ENCODE peak calls at places on chromosomes 7 and 10, in five cellular contexts. J is cardiac muscle cell; U is A549; I is prostate gland; L is CD8-positive, alpha-beta memory T cell. P is an unnamed sample.

GRCh38 chr10:95243318-95243617 is 47.5 kb downstream of the PDLIM1 start:
- DNase-seq in L (no peak), J (no peak), I (no peak), U (no peak), P (no peak)

GRCh38 chr7:99275496-99275895 is 2.9 kb downstream of the MYH16 start:
- DNase-seq in L (no peak), J (no peak), I (no peak), U (no peak), P (no peak)

GRCh38 chr10:92572362-92573090 is 1.4 kb downstream of the IDE start:
- DNase-seq in L (no peak), I (no peak), U (no peak), J (no peak), P (no peak)

GRCh38 chr7:103680161-103681144 is 234.4 kb upstream of the SLC26A5 start:
- DNase-seq in I (no peak), L (no peak), J (peak), U (no peak), P (no peak)

GRCh38 chr10:133279266-133279960 is 2.7 kb upstream of the ADAM8 start:
- DNase-seq in I (no peak), L (no peak), U (no peak), J (no peak), P (no peak)

GRCh38 chr7:105578496-105578895 is 2.8 kb downstream of the EFCAB10 start:
- DNase-seq in L (no peak), I (no peak), U (no peak), J (no peak), P (no peak)

GRCh38 chr10:43939939-43940810 is 291.5 kb upstream of the ZNF32 start:
- DNase-seq in L (no peak), U (no peak), J (no peak), I (peak), P (no peak)

GRCh38 chr7:150322114-150322832 is 882 bp upstream of the LRRC61 start:
- DNase-seq in L (no peak), U (no peak), I (no peak), J (no peak), P (no peak)

GRCh38 chr10:71816421-71816851 is 34.6 kb downstream of the PSAP start:
- DNase-seq in L (no peak), I (no peak), J (no peak), U (no peak), P (no peak)

GRCh38 chr10:113665806-113666354 is 2.0 kb upstream of the NRAP start:
- DNase-seq in L (no peak), U (peak), I (peak), J (no peak), P (peak)

GRCh38 chr7:150515752-150516151 is 1.1 kb downstream of the GIMAP7 start:
- DNase-seq in U (no peak), I (no peak), L (no peak), J (no peak), P (no peak)

GRCh38 chr7:37698782-37699181 is 15.2 kb downstream of the GPR141 start:
- DNase-seq in L (no peak), U (no peak), J (no peak), I (no peak), P (no peak)

GRCh38 chr7:116547347-116547746 is 22.5 kb downstream of the CAV1 start:
- DNase-seq in L (no peak), J (no peak), I (no peak), U (no peak), P (no peak)

GRCh38 chr7:22996470-22996869 is 17.5 kb downstream of the HYCC1 start:
- DNase-seq in L (no peak), U (no peak), J (no peak), I (no peak), P (no peak)

GRCh38 chr10:97255512-97256293 is 36.7 kb downstream of the ARHGAP19 start:
- DNase-seq in U (no peak), J (no peak), L (no peak), I (no peak), P (no peak)

GRCh38 chr7:134184767-134185166 is 57.6 kb downstream of the LRGUK start:
- DNase-seq in L (no peak), U (no peak), I (no peak), J (no peak), P (peak)

GRCh38 chr10:128097783-128098182 is 28.4 kb downstream of the MKI67 start:
- DNase-seq in I (no peak), U (no peak), L (no peak), J (no peak), P (no peak)

GRCh38 chr7:25384820-25385560 is 156.7 kb upstream of the NPVF start:
- DNase-seq in U (no peak), I (no peak), L (no peak), J (no peak), P (no peak)

GRCh38 chr7:98808751-98809460 is 60.9 kb downstream of the TMEM130 start:
- DNase-seq in J (no peak), L (no peak), U (no peak), I (no peak), P (no peak)

GRCh38 chr10:113226404-113226803 is 276.4 kb downstream of the TCF7L2 start:
- DNase-seq in I (no peak), J (no peak), U (no peak), L (no peak), P (no peak)

GRCh38 chr7:46859963-46860475 is 721.9 kb downstream of the TNS3 start:
- DNase-seq in L (no peak), J (no peak), U (no peak), I (no peak), P (no peak)

GRCh38 chr10:4485611-4486010 is 340.4 kb upstream of the AKR1E2 start:
- DNase-seq in U (no peak), L (no peak), J (no peak), I (no peak), P (no peak)

GRCh38 chr10:33336606-33337334 is 2.3 kb upstream of the NRP1 start:
- DNase-seq in I (peak), J (peak), L (no peak), U (peak), P (no peak)

GRCh38 chr10:8035641-8036520 is 18.6 kb upstream of the GATA3 start:
- DNase-seq in I (no peak), L (no peak), U (no peak), J (peak), P (no peak)

GRCh38 chr10:8034666-8035640 is 19.5 kb upstream of the GATA3 start:
- DNase-seq in U (no peak), I (no peak), L (no peak), J (peak), P (no peak)

GRCh38 chr10:8032558-8032957 is 21.9 kb upstream of the GATA3 start:
- DNase-seq in J (no peak), L (no peak), U (no peak), I (no peak), P (no peak)

GRCh38 chr10:8036521-8037198 is 17.8 kb upstream of the GATA3 start:
- DNase-seq in I (no peak), L (no peak), J (no peak), U (no peak), P (no peak)

DNA sequence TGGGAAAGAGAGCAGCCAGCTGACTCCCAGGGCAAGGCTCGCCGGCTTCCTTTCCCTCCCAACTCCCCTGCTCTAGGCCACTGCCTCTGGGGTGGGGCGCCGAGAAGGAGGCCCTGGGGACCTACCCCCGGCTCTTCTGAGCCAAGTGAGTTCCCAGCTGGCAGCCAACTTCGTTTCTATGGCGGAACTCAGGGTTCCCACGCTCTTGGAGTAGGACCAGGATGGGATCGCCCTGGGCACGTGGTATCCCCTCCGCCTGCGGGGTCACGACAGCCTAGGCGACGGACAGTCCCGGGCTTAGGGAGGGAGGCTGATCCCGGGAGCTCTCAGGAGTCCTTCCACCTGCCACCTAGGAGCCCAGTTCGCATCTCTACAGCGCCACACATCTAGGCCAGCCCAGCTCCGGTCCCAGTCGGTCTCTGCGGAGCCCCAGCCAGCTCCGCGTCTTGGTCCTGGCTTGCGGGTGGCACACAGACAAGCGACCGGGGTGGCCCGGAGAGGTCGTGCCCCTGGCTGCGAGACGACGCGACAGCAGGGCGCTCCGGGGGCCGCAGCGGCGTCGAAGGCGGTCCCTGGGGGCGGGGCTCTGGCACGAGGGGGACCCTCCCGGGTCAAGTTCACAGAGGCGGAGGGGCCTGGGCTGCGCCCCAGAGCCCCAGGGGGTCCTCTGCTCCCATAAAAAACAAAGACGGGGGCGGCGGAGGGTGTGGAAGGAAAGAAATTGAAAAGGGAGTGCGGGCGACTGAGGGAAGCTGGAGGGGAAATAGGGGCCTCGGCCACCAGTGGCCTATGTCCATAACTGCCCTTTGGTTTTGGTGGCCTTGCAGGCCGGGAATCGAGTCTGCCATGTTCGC is 20.4 kb upstream of the GATA3 start:
- DNase-seq in U (no peak), I (no peak), L (no peak), J (peak), P (no peak)
- H3K27ac ChIP-seq in U (no peak), I (no peak), L (no peak), J (no peak), P (no peak)

DNA sequence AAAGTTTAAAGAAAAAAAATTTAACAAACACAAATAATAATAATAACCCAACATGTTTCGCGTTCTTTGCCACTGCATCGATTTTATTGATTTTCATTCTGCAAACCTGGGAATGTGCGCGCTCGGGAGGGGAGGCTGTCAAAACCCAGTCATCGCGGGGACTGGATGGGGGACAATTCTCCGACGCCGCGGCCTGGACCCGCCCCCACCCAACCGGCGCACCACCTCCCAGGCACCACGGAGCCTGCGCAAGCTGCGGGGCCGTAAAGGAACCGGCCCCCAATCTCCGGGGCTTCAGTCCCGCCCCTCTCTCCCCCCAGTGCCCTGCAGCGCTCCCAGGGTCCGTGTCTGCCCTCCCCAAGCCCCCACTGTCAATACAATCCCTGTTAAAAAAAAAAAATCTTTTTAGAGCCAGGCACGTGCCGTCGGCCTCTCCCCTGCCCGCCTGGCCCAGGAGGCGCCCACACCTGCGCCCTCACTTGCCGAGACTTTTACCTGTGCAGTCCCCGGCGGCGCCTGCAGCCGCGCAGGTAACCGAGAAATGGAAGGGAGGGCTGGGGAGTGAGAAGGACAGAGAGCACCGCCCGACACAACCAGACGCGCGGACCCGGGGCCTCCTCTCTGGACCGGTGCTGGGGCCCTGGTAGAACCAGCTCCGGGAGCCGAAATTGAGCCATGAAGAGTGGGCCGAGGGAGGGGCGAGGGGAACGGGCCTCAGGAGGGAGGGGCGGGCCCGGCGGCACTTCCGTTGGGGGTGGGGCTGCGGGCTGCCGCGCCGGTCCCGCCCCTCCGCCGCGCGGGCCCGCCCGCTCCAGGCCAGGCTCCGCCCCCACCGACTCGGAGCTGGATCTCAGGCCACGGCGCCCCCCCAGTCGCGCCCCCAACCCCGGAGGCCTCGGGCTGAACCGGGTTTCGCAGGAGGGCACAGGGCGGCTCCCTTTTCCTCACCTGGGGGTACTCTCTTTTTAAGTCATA is 7.6 kb upstream of the ZNF503 start:
- DNase-seq in J (peak), L (no peak), I (peak), U (peak), P (no peak)
- H3K27ac ChIP-seq in J (peak), L (no peak), I (peak), U (peak), P (peak)

GRCh38 chr7:8035647-8036518 is 67.3 kb downstream of the GLCCI1 start:
- DNase-seq in L (no peak), U (peak), J (peak), I (no peak), P (peak)

GRCh38 chr7:8040768-8041369 is 72.3 kb downstream of the GLCCI1 start:
- DNase-seq in I (no peak), L (no peak), U (no peak), J (no peak), P (no peak)

GRCh38 chr7:8037151-8037550 is 68.6 kb downstream of the GLCCI1 start:
- DNase-seq in U (no peak), I (no peak), L (no peak), J (no peak), P (peak)

GRCh38 chr7:8035190-8035589 is 66.6 kb downstream of the GLCCI1 start:
- DNase-seq in J (no peak), L (no peak), I (no peak), U (no peak), P (no peak)
- H3K27ac ChIP-seq in J (no peak), L (no peak), I (no peak), U (no peak), P (no peak)

GRCh38 chr10:77226871-77227557 is 410.6 kb downstream of the KCNMA1 start:
- DNase-seq in I (no peak), U (no peak), J (no peak), L (no peak), P (no peak)
- H3K27ac ChIP-seq in I (no peak), U (no peak), J (no peak), L (no peak), P (no peak)

DNA sequence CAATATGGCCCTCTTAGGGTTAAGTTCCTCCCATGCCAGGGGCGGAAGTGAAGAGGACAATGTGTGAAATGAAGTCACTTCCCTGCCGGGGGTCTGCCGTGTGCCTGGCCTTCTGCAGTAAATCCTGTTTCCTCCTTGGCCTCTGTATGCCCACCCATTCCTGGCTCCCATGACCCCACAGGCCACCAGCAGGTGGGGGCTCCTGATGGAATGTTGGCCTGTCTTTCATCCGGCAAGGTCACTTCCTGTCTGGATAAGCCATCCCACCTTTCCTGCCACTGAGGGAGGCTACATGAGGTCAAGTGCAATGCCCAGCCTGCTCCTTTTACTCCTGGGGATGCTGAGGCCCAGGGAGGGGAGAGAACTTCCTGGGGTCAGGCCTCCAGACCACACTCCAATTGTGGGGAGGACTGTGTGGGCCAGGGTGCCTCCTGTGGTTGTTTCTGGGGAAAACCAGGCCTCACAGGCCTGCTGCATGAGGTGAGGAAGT is 22.3 kb downstream of the PALD1 start:
- DNase-seq in U (no peak), J (no peak), I (no peak), L (no peak), P (no peak)
- H3K27ac ChIP-seq in U (no peak), J (no peak), I (no peak), L (no peak), P (no peak)

DNA sequence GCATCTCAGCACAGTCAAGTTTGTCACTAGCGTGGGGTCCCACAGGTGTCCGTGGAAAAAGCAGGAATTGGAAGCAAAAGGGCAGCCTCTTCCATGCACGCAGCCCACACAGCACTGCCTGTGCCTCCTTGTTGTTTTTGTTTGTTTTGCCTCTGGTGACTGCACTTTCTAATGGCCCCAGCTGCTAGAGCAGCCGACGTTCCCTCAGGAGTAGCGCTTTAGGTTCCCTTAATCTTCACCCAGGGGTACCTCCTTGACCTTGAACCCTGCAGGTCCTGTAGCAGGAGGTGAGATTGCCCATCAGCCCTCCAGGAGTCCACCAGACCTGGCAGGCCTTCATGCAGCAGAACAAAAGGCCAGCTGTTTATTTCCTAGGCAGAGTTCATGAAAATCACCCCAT is 210.1 kb downstream of the CACNB2 start:
- DNase-seq in I (no peak), U (no peak), L (no peak), J (no peak), P (no peak)
- H3K27ac ChIP-seq in I (no peak), U (no peak), L (no peak), J (peak), P (no peak)